ENCODE peak calls at places on chromosome 1, in six cellular contexts. One of them, this sample, is unnamed.

GRCh38 chr1:19582318-19582717 is 61.8 kb upstream of the NBL1 start:
- DNase-seq in fibroblast of mammary gland: peak
- DNase-seq in GM06990: peak
- DNase-seq in NCI-H2171 treated with DMSO at 0.1 percent for 48 hours: peak
- DNase-seq in activated T-cell treated with anti-CD3 and anti-CD28 coated beads, Interleukin-2, amount 50 U/mL, for 24 hours: peak
- DNase-seq in stimulated activated naive B cell treated with anti-CD40 and anti-IgM and Interleukin-4, amounts not matched to agents 10 μg/mL and 1 μg/mL and 100 μg/mL, for 72 hours: peak
- DNase-seq in this sample: peak

GRCh38 chr1:1971017-1971416 is 32.6 kb downstream of the CFAP74 start:
- DNase-seq in fibroblast of mammary gland: no peak
- DNase-seq in GM06990: no peak
- DNase-seq in NCI-H2171 treated with DMSO at 0.1 percent for 48 hours: no peak
- DNase-seq in stimulated activated naive B cell treated with anti-CD40 and anti-IgM and Interleukin-4, amounts not matched to agents 10 μg/mL and 1 μg/mL and 100 μg/mL, for 72 hours: no peak
- DNase-seq in activated T-cell treated with anti-CD3 and anti-CD28 coated beads, Interleukin-2, amount 50 U/mL, for 24 hours: no peak
- DNase-seq in this sample: no peak

GRCh38 chr1:190277116-190277515 is 200.5 kb downstream of the BRINP3 start:
- DNase-seq in activated T-cell treated with anti-CD3 and anti-CD28 coated beads, Interleukin-2, amount 50 U/mL, for 24 hours: no peak
- DNase-seq in stimulated activated naive B cell treated with anti-CD40 and anti-IgM and Interleukin-4, amounts not matched to agents 10 μg/mL and 1 μg/mL and 100 μg/mL, for 72 hours: no peak
- DNase-seq in NCI-H2171 treated with DMSO at 0.1 percent for 48 hours: no peak
- DNase-seq in GM06990: no peak
- DNase-seq in fibroblast of mammary gland: no peak
- DNase-seq in this sample: no peak

GRCh38 chr1:77776007-77776725 is 3.3 kb upstream of the MIGA1 start:
- DNase-seq in NCI-H2171 treated with DMSO at 0.1 percent for 48 hours: no peak
- DNase-seq in stimulated activated naive B cell treated with anti-CD40 and anti-IgM and Interleukin-4, amounts not matched to agents 10 μg/mL and 1 μg/mL and 100 μg/mL, for 72 hours: no peak
- DNase-seq in GM06990: no peak
- DNase-seq in fibroblast of mammary gland: no peak
- DNase-seq in activated T-cell treated with anti-CD3 and anti-CD28 coated beads, Interleukin-2, amount 50 U/mL, for 24 hours: no peak
- DNase-seq in this sample: no peak

GRCh38 chr1:154969741-154970452 is 650 bp downstream of the SHC1 start:
- DNase-seq in NCI-H2171 treated with DMSO at 0.1 percent for 48 hours: no peak
- DNase-seq in stimulated activated naive B cell treated with anti-CD40 and anti-IgM and Interleukin-4, amounts not matched to agents 10 μg/mL and 1 μg/mL and 100 μg/mL, for 72 hours: no peak
- DNase-seq in fibroblast of mammary gland: no peak
- DNase-seq in GM06990: no peak
- DNase-seq in activated T-cell treated with anti-CD3 and anti-CD28 coated beads, Interleukin-2, amount 50 U/mL, for 24 hours: no peak
- DNase-seq in this sample: no peak

GRCh38 chr1:10755977-10756521 is 40.4 kb downstream of the CASZ1 start:
- DNase-seq in NCI-H2171 treated with DMSO at 0.1 percent for 48 hours: peak
- DNase-seq in activated T-cell treated with anti-CD3 and anti-CD28 coated beads, Interleukin-2, amount 50 U/mL, for 24 hours: peak
- DNase-seq in GM06990: peak
- DNase-seq in stimulated activated naive B cell treated with anti-CD40 and anti-IgM and Interleukin-4, amounts not matched to agents 10 μg/mL and 1 μg/mL and 100 μg/mL, for 72 hours: peak
- DNase-seq in fibroblast of mammary gland: peak
- DNase-seq in this sample: peak

GRCh38 chr1:193952778-193953374 is 766.5 kb upstream of the B3GALT2 start:
- DNase-seq in fibroblast of mammary gland: no peak
- DNase-seq in NCI-H2171 treated with DMSO at 0.1 percent for 48 hours: no peak
- DNase-seq in GM06990: no peak
- DNase-seq in activated T-cell treated with anti-CD3 and anti-CD28 coated beads, Interleukin-2, amount 50 U/mL, for 24 hours: no peak
- DNase-seq in stimulated activated naive B cell treated with anti-CD40 and anti-IgM and Interleukin-4, amounts not matched to agents 10 μg/mL and 1 μg/mL and 100 μg/mL, for 72 hours: no peak
- DNase-seq in this sample: no peak

GRCh38 chr1:165849336-165850133 is 22.1 kb downstream of the UCK2 start:
- DNase-seq in NCI-H2171 treated with DMSO at 0.1 percent for 48 hours: no peak
- DNase-seq in stimulated activated naive B cell treated with anti-CD40 and anti-IgM and Interleukin-4, amounts not matched to agents 10 μg/mL and 1 μg/mL and 100 μg/mL, for 72 hours: no peak
- DNase-seq in fibroblast of mammary gland: no peak
- DNase-seq in activated T-cell treated with anti-CD3 and anti-CD28 coated beads, Interleukin-2, amount 50 U/mL, for 24 hours: no peak
- DNase-seq in GM06990: no peak
- DNase-seq in this sample: no peak

GRCh38 chr1:47191940-47192457 is 2.2 kb upstream of the PDZK1IP1 start:
- DNase-seq in GM06990: no peak
- DNase-seq in activated T-cell treated with anti-CD3 and anti-CD28 coated beads, Interleukin-2, amount 50 U/mL, for 24 hours: no peak
- DNase-seq in fibroblast of mammary gland: no peak
- DNase-seq in stimulated activated naive B cell treated with anti-CD40 and anti-IgM and Interleukin-4, amounts not matched to agents 10 μg/mL and 1 μg/mL and 100 μg/mL, for 72 hours: no peak
- DNase-seq in NCI-H2171 treated with DMSO at 0.1 percent for 48 hours: no peak
- DNase-seq in this sample: no peak

GRCh38 chr1:161185282-161185682 is 8.0 kb upstream of the B4GALT3 start:
- DNase-seq in fibroblast of mammary gland: peak
- DNase-seq in GM06990: peak
- DNase-seq in stimulated activated naive B cell treated with anti-CD40 and anti-IgM and Interleukin-4, amounts not matched to agents 10 μg/mL and 1 μg/mL and 100 μg/mL, for 72 hours: peak
- DNase-seq in NCI-H2171 treated with DMSO at 0.1 percent for 48 hours: peak
- DNase-seq in activated T-cell treated with anti-CD3 and anti-CD28 coated beads, Interleukin-2, amount 50 U/mL, for 24 hours: peak
- DNase-seq in this sample: peak

GRCh38 chr1:98792123-98792522 is 130.6 kb downstream of the SNX7 start:
- DNase-seq in activated T-cell treated with anti-CD3 and anti-CD28 coated beads, Interleukin-2, amount 50 U/mL, for 24 hours: no peak
- DNase-seq in stimulated activated naive B cell treated with anti-CD40 and anti-IgM and Interleukin-4, amounts not matched to agents 10 μg/mL and 1 μg/mL and 100 μg/mL, for 72 hours: no peak
- DNase-seq in GM06990: no peak
- DNase-seq in NCI-H2171 treated with DMSO at 0.1 percent for 48 hours: no peak
- DNase-seq in fibroblast of mammary gland: peak
- DNase-seq in this sample: no peak

GRCh38 chr1:43256675-43257570 is 12.9 kb upstream of the TMEM125 start:
- DNase-seq in GM06990: no peak
- DNase-seq in stimulated activated naive B cell treated with anti-CD40 and anti-IgM and Interleukin-4, amounts not matched to agents 10 μg/mL and 1 μg/mL and 100 μg/mL, for 72 hours: no peak
- DNase-seq in activated T-cell treated with anti-CD3 and anti-CD28 coated beads, Interleukin-2, amount 50 U/mL, for 24 hours: no peak
- DNase-seq in NCI-H2171 treated with DMSO at 0.1 percent for 48 hours: no peak
- DNase-seq in fibroblast of mammary gland: no peak
- DNase-seq in this sample: no peak